ENCODE peak calls at places on chromosome 11, in five cellular contexts. S, J, C, R and U are unnamed samples.

GRCh38 chr11:79431535-79431934 is 9.3 kb downstream of the TENM4 start:
- DNase-seq in S (peak), J (no peak), C (no peak), R (no peak), U (no peak)

GRCh38 chr11:62976109-62976508 is 8.7 kb downstream of the SLC22A6 start:
- DNase-seq in S (no peak), J (no peak), C (no peak), R (no peak), U (no peak)

GRCh38 chr11:91978747-91979146 is 245.9 kb upstream of the FAT3 start:
- DNase-seq in S (no peak), J (no peak), C (no peak), R (no peak), U (no peak)

GRCh38 chr11:117843666-117844484 is 19.3 kb upstream of the FXYD2 start:
- DNase-seq in S (no peak), J (no peak), C (peak), R (peak), U (peak)

GRCh38 chr11:40867991-40868685 is 591.3 kb downstream of the LRRC4C start:
- DNase-seq in S (no peak), J (no peak), C (no peak), R (no peak), U (no peak)

GRCh38 chr11:118128821-118129474 is 23.7 kb downstream of the SCN4B start:
- DNase-seq in S (no peak), J (no peak), C (no peak), R (no peak), U (no peak)

GRCh38 chr11:107991868-107992414 is 16.8 kb upstream of the CUL5 start:
- DNase-seq in S (no peak), J (no peak), C (no peak), R (no peak), U (no peak)

GRCh38 chr11:6927030-6927617 is 898 bp downstream of the ZNF215 start:
- DNase-seq in S (no peak), J (peak), C (no peak), R (peak), U (no peak)

GRCh38 chr11:106961518-106961917 is 56.8 kb downstream of the GUCY1A2 start:
- DNase-seq in S (no peak), J (no peak), C (no peak), R (no peak), U (no peak)

GRCh38 chr11:19027829-19028595 is 32.5 kb downstream of the MRGPRX2 start:
- DNase-seq in S (no peak), J (no peak), C (no peak), R (no peak), U (no peak)

GRCh38 chr11:72303179-72303578 is 59.2 kb upstream of the PHOX2A start:
- DNase-seq in S (no peak), J (no peak), C (no peak), R (no peak), U (no peak)

GRCh38 chr11:59212222-59212621 is 505 bp downstream of the MPEG1 start:
- DNase-seq in S (no peak), J (no peak), C (no peak), R (no peak), U (no peak)

GRCh38 chr11:86537541-86538222 is 134.7 kb downstream of the ME3 start:
- DNase-seq in S (no peak), J (no peak), C (no peak), R (no peak), U (no peak)

GRCh38 chr11:74970852-74971395 is 17.8 kb upstream of the NEU3 start:
- DNase-seq in S (no peak), J (no peak), C (no peak), R (no peak), U (no peak)

GRCh38 chr11:113632981-113633380 is 73.1 kb downstream of the TMPRSS5 start:
- DNase-seq in S (no peak), J (no peak), C (no peak), R (no peak), U (no peak)

GRCh38 chr11:76209956-76210885 is 3.9 kb upstream of the WNT11 start:
- DNase-seq in S (no peak), J (no peak), C (peak), R (peak), U (no peak)

GRCh38 chr11:10654211-10655150 is 39.1 kb downstream of the IRAG1 start:
- DNase-seq in S (no peak), J (peak), C (no peak), R (no peak), U (no peak)

GRCh38 chr11:127624455-127624854 is 623.9 kb upstream of the KIRREL3 start:
- DNase-seq in S (no peak), J (no peak), C (no peak), R (no peak), U (no peak)

GRCh38 chr11:27216268-27217149 is 146.5 kb downstream of the CCDC34 start:
- DNase-seq in S (no peak), J (no peak), C (no peak), R (peak), U (no peak)

GRCh38 chr11:11022126-11022730 is 164.4 kb upstream of the ZBED5 start:
- DNase-seq in S (no peak), J (no peak), C (no peak), R (no peak), U (no peak)

GRCh38 chr11:86219291-86220193 is 25.0 kb upstream of the EED start:
- DNase-seq in S (no peak), J (peak), C (no peak), R (no peak), U (no peak)

GRCh38 chr11:115623021-115623451 is 118.8 kb upstream of the CADM1 start:
- DNase-seq in S (no peak), J (no peak), C (peak), R (peak), U (peak)

DNA sequence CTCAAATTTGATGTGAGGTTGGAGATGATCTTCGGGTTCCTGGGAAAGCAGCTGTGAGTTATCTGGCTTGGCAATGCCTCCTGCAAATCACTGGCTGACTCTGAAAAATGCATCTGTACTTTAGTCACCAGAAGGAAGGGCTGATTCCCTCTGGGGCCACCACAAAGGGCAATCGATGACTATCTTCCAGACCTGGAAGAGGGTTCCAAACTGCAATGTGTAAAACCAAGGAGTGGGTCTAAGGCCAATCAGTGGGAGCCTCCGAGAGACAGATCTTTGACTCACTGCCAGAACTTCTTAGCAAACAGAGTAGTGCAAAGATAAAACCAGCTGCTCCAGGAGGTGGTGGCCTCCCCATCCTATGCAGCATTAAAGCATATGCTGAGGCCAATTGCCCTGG is 29.1 kb upstream of the PAK1 start:
- DNase-seq in S (no peak), J (no peak), C (no peak), R (no peak), U (no peak)
- TF ChIP-seq EP300 in S (no peak), J (no peak), C (no peak), R (no peak), U (no peak)

GRCh38 chr11:5621580-5621979 is 3.2 kb upstream of the TRIM34 start:
- DNase-seq in S (no peak), J (no peak), C (no peak), R (no peak), U (no peak)

GRCh38 chr11:5622802-5623201 is 2.0 kb upstream of the TRIM34 start:
- DNase-seq in S (no peak), J (no peak), C (no peak), R (no peak), U (no peak)

GRCh38 chr11:5626191-5626590 is 1.4 kb downstream of the TRIM34 start:
- DNase-seq in S (no peak), J (no peak), C (no peak), R (no peak), U (no peak)

GRCh38 chr11:5625281-5625680 is 480 bp downstream of the TRIM34 start:
- DNase-seq in S (no peak), J (no peak), C (no peak), R (no peak), U (no peak)

DNA sequence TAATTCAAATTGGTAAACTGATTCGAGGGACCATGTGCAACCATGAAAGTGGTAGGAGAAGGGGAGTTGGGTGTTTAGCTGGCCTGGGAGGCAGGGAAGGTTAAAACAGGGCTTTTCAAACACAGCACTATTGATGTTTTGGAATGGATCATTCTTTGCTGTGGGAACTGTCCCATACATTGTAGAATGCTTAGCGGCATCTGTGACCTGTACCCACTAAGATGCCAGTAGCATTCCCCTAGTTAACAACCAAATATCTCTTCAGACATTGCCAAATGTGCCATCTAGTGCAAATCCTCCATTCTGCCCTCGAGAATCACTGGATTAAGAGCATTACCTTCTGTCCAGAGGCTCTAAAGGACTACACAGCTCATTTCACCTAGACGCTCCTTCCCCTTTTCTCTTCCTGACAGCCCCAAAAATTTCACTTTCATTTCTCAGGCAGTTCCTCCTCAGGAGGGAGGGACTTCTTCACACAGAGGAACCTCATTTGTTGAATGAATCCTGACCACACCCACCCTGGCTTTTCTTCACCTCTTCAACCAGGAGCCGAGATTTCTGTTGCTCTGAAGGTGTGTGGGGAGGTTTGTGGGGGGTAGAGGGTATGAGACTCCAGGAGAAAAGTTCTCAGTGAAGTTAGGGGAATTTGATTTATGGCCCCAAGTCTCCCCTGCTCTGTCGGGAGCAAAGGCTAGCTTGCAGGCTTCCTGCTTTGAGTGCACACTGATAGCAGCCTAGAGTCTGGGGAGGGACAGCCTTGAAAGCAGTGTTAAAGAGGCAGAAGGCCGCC is at the start of gene TRIM34:
- DNase-seq in S (no peak), J (peak), C (peak), R (peak), U (no peak)
- TF ChIP-seq POLR2AphosphoS5 in S (peak), J (peak), C (peak), R (peak), U (no peak)

GRCh38 chr11:2945757-2946287 is 16.6 kb upstream of the PHLDA2 start:
- DNase-seq in S (no peak), J (no peak), C (no peak), R (no peak), U (no peak)
- H3K27ac ChIP-seq in S (peak), J (no peak), C (peak), R (peak), U (no peak)

DNA sequence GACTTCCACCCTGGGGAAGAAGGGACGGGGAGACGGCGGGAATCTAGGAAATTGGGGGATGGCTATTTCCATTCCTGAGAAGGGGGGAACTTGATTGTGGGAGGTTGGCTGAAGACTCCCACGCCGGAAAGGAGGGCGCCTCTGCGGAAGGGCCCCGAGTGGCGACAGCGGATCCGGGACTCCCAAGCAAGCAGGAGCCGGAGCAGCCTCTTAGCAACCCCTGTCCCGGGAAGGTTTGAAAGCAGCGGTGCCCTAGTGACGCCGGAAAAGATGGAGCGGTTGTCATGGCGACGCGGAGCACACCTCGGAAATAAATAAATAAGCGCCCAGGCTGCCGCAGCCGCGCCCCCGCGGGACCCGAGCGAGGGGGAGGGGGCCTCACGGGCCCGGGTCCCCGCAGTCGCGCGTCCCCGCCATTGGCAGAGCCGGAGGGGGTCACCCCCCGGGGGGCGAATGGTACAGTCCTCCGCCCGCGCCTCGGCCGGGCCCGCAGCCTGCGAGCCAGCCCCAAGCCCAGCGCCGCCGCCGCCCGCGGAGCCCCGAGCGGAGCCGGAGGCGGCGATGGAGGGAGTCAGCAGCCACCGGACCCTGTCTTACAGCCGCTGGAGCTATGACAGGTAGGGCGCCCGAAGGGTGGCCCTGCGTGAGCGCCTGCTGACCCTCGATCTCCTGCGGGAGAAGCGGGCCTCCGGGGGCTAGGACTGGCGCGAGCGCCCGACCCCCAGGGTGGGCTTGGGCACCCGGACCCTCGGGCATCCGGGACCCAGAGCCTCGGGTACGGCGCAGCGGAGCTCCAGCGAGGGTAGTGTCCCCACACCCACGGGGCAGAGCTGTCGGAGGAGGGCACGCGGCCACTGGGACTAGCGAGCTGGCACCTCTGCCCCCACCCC is 31.9 kb downstream of the EIF3F start:
- DNase-seq in S (peak), J (no peak), C (peak), R (peak), U (peak)
- TF ChIP-seq EP300 in S (no peak), J (no peak), C (no peak), R (no peak), U (no peak)

DNA sequence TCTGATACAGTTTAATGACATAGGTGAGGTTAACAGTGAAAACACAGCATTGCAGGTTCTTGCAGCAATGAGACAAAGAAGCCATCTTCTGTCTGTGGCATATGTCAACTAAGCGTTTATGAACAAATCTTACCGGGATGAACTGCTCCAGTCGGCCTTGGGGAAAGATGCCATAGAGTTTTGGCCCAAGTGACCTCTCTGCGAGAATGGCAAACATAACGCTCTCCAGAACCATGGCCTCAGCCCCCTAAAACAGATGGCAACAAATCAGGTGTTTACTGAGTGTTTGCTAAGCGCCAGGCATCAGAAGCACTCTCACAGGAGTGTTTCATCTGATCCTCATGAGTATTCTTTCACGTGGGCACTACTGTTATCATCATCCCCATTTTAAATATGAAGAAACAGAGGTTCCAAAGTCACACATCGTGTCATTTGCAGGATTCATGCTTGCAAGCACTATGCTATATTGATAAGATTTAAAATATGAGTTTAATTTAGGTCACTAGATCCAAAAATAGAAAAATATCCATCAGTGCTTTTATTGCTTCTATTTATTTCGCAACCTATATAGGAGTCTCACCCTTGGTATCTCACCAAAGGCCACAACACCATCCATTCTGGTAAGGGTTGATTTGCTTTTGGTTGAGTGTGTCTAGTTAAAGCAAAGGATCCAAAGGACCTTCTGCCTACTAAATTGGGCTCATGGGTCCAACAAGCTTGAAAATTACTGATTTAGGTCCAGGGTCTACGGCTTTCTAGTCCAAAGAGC is 35.9 kb downstream of the TCIRG1 start:
- DNase-seq in S (no peak), J (no peak), C (no peak), R (no peak), U (no peak)
- TF ChIP-seq POLR2AphosphoS5 in S (no peak), J (no peak), C (no peak), R (no peak), U (no peak)

DNA sequence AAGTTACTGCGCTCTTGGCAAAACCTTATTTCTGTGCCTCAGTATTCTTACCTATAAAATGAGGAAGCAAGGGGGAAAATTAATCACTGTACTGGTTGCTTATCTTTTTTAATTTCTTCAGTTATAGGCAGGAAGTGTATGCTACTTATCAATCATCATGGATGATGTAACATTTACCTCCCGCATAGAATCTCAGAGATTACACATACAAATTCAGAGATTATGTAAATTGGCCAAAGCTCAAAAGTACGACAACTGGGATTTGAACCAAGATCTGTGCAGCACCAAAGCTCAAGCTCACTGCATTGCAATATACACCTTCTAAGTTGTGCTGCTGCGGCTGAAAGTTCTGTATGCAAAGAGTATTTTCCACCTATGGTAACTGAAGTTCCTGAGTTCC is 83.0 kb downstream of the PDHX start:
- DNase-seq in S (no peak), J (no peak), C (no peak), R (no peak), U (no peak)
- H3K27ac ChIP-seq in S (no peak), J (no peak), C (no peak), R (no peak), U (no peak)

DNA sequence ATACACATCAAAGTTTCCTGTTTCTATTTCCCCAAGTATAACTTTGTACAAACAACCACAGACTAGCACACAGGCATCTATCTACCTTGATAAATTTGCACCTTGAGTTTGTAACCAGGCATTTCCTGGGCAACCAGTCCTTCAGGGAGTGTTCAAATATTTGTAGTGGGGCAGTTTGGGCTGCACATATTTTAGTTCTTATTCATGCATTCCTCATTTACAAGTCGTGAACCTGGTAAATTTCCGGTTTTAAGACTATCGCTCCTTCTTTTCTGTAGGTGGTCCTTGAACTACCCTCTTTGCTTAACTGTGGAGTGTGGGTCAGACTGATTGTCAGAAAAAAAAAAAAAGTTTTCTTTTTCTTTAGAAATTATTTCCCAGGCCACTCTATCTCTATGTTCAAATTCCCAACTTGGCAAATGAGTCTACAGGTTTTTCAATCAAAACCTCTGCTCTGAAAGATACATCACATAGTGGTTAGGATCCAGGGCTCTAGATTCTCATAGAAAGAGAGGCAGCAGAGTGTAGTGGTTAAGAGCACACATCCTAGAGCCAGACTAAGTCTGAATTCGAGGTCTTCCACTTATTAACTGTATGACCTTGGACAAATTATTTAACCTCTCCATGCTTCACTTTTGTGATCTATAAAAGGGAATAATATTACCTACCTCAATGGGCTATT is 201.5 kb downstream of the SOX6 start:
- DNase-seq in S (no peak), J (no peak), C (peak), R (no peak), U (no peak)
- TF ChIP-seq EP300 in S (no peak), J (no peak), C (no peak), R (no peak), U (no peak)

GRCh38 chr11:45456686-45457085 is 170.5 kb upstream of the SYT13 start:
- DNase-seq in S (no peak), J (no peak), C (no peak), R (no peak), U (no peak)

GRCh38 chr11:45459501-45459900 is 173.4 kb upstream of the SYT13 start:
- DNase-seq in S (no peak), J (no peak), C (no peak), R (no peak), U (no peak)

GRCh38 chr11:45455536-45455935 is 169.4 kb upstream of the SYT13 start:
- DNase-seq in S (no peak), J (no peak), C (no peak), R (no peak), U (no peak)

GRCh38 chr11:45458269-45458668 is 172.1 kb upstream of the SYT13 start:
- DNase-seq in S (no peak), J (no peak), C (no peak), R (no peak), U (no peak)

GRCh38 chr11:45457649-45458048 is 171.5 kb upstream of the SYT13 start:
- DNase-seq in S (no peak), J (no peak), C (no peak), R (no peak), U (no peak)
- TF ChIP-seq POLR2AphosphoS5 in S (no peak), J (no peak), C (no peak), R (no peak), U (no peak)